ENCODE peak calls at places on chromosome 4, in eight cellular contexts. M, C, K, Q, S, W, D and O are unnamed samples.

GRCh38 chr4:33425916-33426315 is 2705.7 kb downstream of the PCDH7 start:
- DNase-seq in M (no peak), K (no peak), D (peak; percentile 52), Q (no peak), S (no peak), C (no peak), W (no peak), O (no peak)

GRCh38 chr4:52594961-52595360 is 64.1 kb downstream of the USP46 start:
- DNase-seq in W (peak; percentile 29), C (no peak), S (no peak), M (peak; percentile 12), Q (no peak), D (no peak), K (no peak), O (no peak)

GRCh38 chr4:4762909-4763814 is 96.3 kb upstream of the MSX1 start:
- DNase-seq in S (peak; percentile 49), C (peak; percentile 91), M (peak; percentile 52), Q (no peak), K (no peak), W (no peak), D (no peak), O (no peak)

GRCh38 chr4:25021206-25021605 is 9.5 kb downstream of the LGI2 start:
- DNase-seq in M (no peak), D (no peak), Q (no peak), W (no peak), S (no peak), K (no peak), C (no peak), O (no peak)

GRCh38 chr4:161762796-161763195 is 401.0 kb downstream of the FSTL5 start:
- DNase-seq in Q (no peak), S (no peak), D (no peak), C (no peak), M (peak; percentile 47), W (no peak), K (no peak), O (no peak)

GRCh38 chr4:7066006-7066405 is 1.9 kb downstream of the GRPEL1 start:
- DNase-seq in S (no peak), M (no peak), C (no peak), D (no peak), W (no peak), Q (no peak), K (no peak), O (no peak)

GRCh38 chr4:1330761-1331590 is 16.0 kb upstream of the UVSSA start:
- DNase-seq in Q (no peak), K (no peak), C (no peak), M (no peak), W (no peak), S (peak; percentile 74), D (no peak), O (no peak)

GRCh38 chr4:106369456-106370060 is 980 bp upstream of the GIMD1 start:
- DNase-seq in K (peak; percentile 11), D (peak; percentile 65), C (peak; percentile 72), W (peak; percentile 37), M (peak; percentile 75), S (no peak), Q (no peak), O (no peak)

GRCh38 chr4:88858752-88859151 is 161.1 kb upstream of the NAP1L5 start:
- DNase-seq in K (no peak), Q (no peak), W (no peak), M (no peak), S (no peak), D (no peak), C (no peak), O (no peak)

GRCh38 chr4:72604324-72604723 is 35.3 kb upstream of the ADAMTS3 start:
- DNase-seq in W (no peak), M (peak; percentile 61), D (peak; percentile 1), C (no peak), K (no peak), S (no peak), Q (no peak), O (no peak)

GRCh38 chr4:171025776-171026175 is 787.4 kb upstream of the GALNTL6 start:
- DNase-seq in M (no peak), K (no peak), D (no peak), C (no peak), W (no peak), S (no peak), Q (no peak), O (no peak)

GRCh38 chr4:43757147-43757546 is 691.5 kb downstream of the KCTD8 start:
- DNase-seq in C (peak; percentile 62), K (no peak), Q (no peak), M (no peak), D (peak; percentile 45), W (no peak), S (no peak), O (no peak)

GRCh38 chr4:6761540-6762243 is 20.8 kb upstream of the KIAA0232 start:
- DNase-seq in C (peak; percentile 29), K (no peak), D (no peak), M (no peak), Q (no peak), W (no peak), S (no peak), O (no peak)

GRCh38 chr4:144905286-144905685 is 192.7 kb downstream of the ANAPC10 start:
- DNase-seq in D (no peak), W (no peak), C (no peak), M (no peak), Q (no peak), S (no peak), K (no peak), O (no peak)

GRCh38 chr4:6270691-6271121 is 1.1 kb downstream of the WFS1 start:
- DNase-seq in S (no peak), W (no peak), D (no peak), Q (no peak), M (no peak), C (no peak), K (peak; percentile 31), O (no peak)

GRCh38 chr4:25814323-25814722 is 48.5 kb downstream of the SEL1L3 start:
- DNase-seq in W (no peak), K (peak; percentile 27), D (no peak), M (peak; percentile 82), S (no peak), Q (no peak), C (no peak), O (no peak)

GRCh38 chr4:77047037-77047436 is 28.8 kb downstream of the CCNI start:
- DNase-seq in K (no peak), W (no peak), Q (no peak), S (no peak), M (no peak), D (peak; percentile 32), C (no peak), O (no peak)

GRCh38 chr4:7513731-7514130 is 79.0 kb upstream of the PSAPL1 start:
- DNase-seq in D (no peak), C (no peak), W (no peak), Q (no peak), K (no peak), M (peak; percentile 66), S (no peak), O (no peak)

GRCh38 chr4:142372570-142373300 is 473.4 kb downstream of the INPP4B start:
- DNase-seq in K (no peak), Q (no peak), W (no peak), S (no peak), M (no peak), C (no peak), D (no peak), O (no peak)

GRCh38 chr4:141388483-141388882 is 167.8 kb downstream of the ZNF330 start:
- DNase-seq in K (no peak), M (peak; percentile 11), Q (no peak), D (no peak), W (no peak), C (no peak), S (no peak), O (no peak)

GRCh38 chr4:172485007-172485406 is 671.8 kb downstream of the GALNTL6 start:
- DNase-seq in Q (no peak), K (no peak), S (no peak), C (no peak), M (no peak), W (no peak), D (no peak), O (no peak)

GRCh38 chr4:168877779-168878491 is 132.1 kb downstream of the CBR4 start:
- DNase-seq in D (no peak), C (peak; percentile 84), W (no peak), Q (no peak), K (peak; percentile 36), S (no peak), M (no peak), O (no peak)

GRCh38 chr4:95165926-95166524 is 382.7 kb downstream of the UNC5C start:
- DNase-seq in D (peak; percentile 86), K (peak; percentile 49), W (peak; percentile 50), S (peak; percentile 29), C (peak; percentile 51), Q (no peak), M (peak; percentile 52), O (no peak)

GRCh38 chr4:121551271-121551670 is 145.5 kb downstream of the ANXA5 start:
- DNase-seq in S (no peak), W (no peak), Q (no peak), C (no peak), M (peak; percentile 12), D (no peak), K (no peak), O (no peak)

GRCh38 chr4:78155616-78156105 is 98.5 kb downstream of the FRAS1 start:
- DNase-seq in S (no peak), K (no peak), C (no peak), Q (no peak), D (no peak), M (peak; percentile 38), W (no peak), O (no peak)

GRCh38 chr4:5267418-5267817 is 216.1 kb downstream of the STK32B start:
- DNase-seq in Q (no peak), S (no peak), K (no peak), W (no peak), M (peak; percentile 45), D (no peak), C (no peak), O (no peak)

GRCh38 chr4:88672987-88673386 is 24.6 kb downstream of the NAP1L5 start:
- DNase-seq in C (peak; percentile 82), S (no peak), M (peak; percentile 48), K (no peak), W (no peak), Q (no peak), D (peak; percentile 32), O (no peak)

GRCh38 chr4:91113130-91113706 is 986.0 kb downstream of the CCSER1 start:
- DNase-seq in C (no peak), M (peak; percentile 4), S (no peak), K (no peak), D (peak; percentile 49), W (no peak), Q (no peak), O (no peak)

GRCh38 chr4:41258783-41259182 is 2.1 kb downstream of the UCHL1 start:
- DNase-seq in D (peak; percentile 44), W (peak; percentile 7), C (peak; percentile 70), S (no peak), M (peak; percentile 69), K (no peak), Q (no peak), O (peak; percentile 2)

GRCh38 chr4:47270226-47270888 is 193.1 kb downstream of the COMMD8 start:
- DNase-seq in D (no peak), C (no peak), W (no peak), S (no peak), K (no peak), Q (no peak), M (no peak), O (no peak)

GRCh38 chr4:99321241-99322191 is at the start of gene ADH1B:
- DNase-seq in W (no peak), S (no peak), Q (no peak), K (no peak), C (no peak), M (no peak), D (no peak), O (no peak)

GRCh38 chr4:139311909-139312308 is 9.6 kb upstream of the NDUFC1 start:
- DNase-seq in D (no peak), W (no peak), S (no peak), K (no peak), Q (no peak), M (no peak), C (no peak), O (no peak)

GRCh38 chr4:143346208-143346607 is 9.5 kb downstream of the GAB1 start:
- DNase-seq in C (peak; percentile 65), S (no peak), M (no peak), D (no peak), K (no peak), W (no peak), Q (no peak), O (no peak)

GRCh38 chr4:26150948-26151347 is 169.9 kb upstream of the RBPJ start:
- DNase-seq in C (no peak), K (no peak), Q (no peak), W (no peak), M (no peak), S (no peak), D (no peak), O (no peak)